ENCODE peak calls at places on chromosomes 4 and X, in nine cellular contexts. One of them, this sample, is unnamed.

GRCh38 chr4:184792950-184793555 is 32.7 kb downstream of the ACSL1 start:
- DNase-seq in activated CD4-positive, alpha-beta T cell treated with anti-CD3 and anti-CD28 coated beads, Interleukin-2, amount 10 ng/mL, durations not matched to agents 7 days and 5 days: no peak
- DNase-seq in cardiac muscle cell: peak; percentile 92
- DNase-seq in activated CD8-positive, alpha-beta memory T cell treated with anti-CD3 and anti-CD28 coated beads for 48 hours: no peak
- DNase-seq in SHP77: no peak
- DNase-seq in glutamatergic neuron: no peak
- DNase-seq in fibroblast of lung: peak; percentile 97
- DNase-seq in stimulated activated CD4-positive, alpha-beta T cell treated with anti-CD3 and anti-CD28 coated beads, Interleukin-1b, Interleukin-23, amount 100 ng/mL, for 24 hours: no peak
- DNase-seq in H4: peak; percentile 91
- DNase-seq in this sample: peak; percentile 97

GRCh38 chr4:94463771-94464170 is 12.0 kb downstream of the PDLIM5 start:
- DNase-seq in activated CD4-positive, alpha-beta T cell treated with anti-CD3 and anti-CD28 coated beads, Interleukin-2, amount 10 ng/mL, durations not matched to agents 7 days and 5 days: no peak
- DNase-seq in cardiac muscle cell: no peak
- DNase-seq in activated CD8-positive, alpha-beta memory T cell treated with anti-CD3 and anti-CD28 coated beads for 48 hours: no peak
- DNase-seq in SHP77: no peak
- DNase-seq in glutamatergic neuron: no peak
- DNase-seq in fibroblast of lung: peak; percentile 57
- DNase-seq in stimulated activated CD4-positive, alpha-beta T cell treated with anti-CD3 and anti-CD28 coated beads, Interleukin-1b, Interleukin-23, amount 100 ng/mL, for 24 hours: no peak
- DNase-seq in H4: no peak
- DNase-seq in this sample: no peak

GRCh38 chr4:26912069-26912468 is 51.4 kb downstream of the STIM2 start:
- DNase-seq in activated CD4-positive, alpha-beta T cell treated with anti-CD3 and anti-CD28 coated beads, Interleukin-2, amount 10 ng/mL, durations not matched to agents 7 days and 5 days: no peak
- DNase-seq in cardiac muscle cell: no peak
- DNase-seq in activated CD8-positive, alpha-beta memory T cell treated with anti-CD3 and anti-CD28 coated beads for 48 hours: no peak
- DNase-seq in SHP77: no peak
- DNase-seq in glutamatergic neuron: no peak
- DNase-seq in fibroblast of lung: no peak
- DNase-seq in stimulated activated CD4-positive, alpha-beta T cell treated with anti-CD3 and anti-CD28 coated beads, Interleukin-1b, Interleukin-23, amount 100 ng/mL, for 24 hours: no peak
- DNase-seq in H4: no peak
- DNase-seq in this sample: no peak

GRCh38 chr4:94412019-94413017 is 39.4 kb upstream of the PDLIM5 start:
- DNase-seq in activated CD4-positive, alpha-beta T cell treated with anti-CD3 and anti-CD28 coated beads, Interleukin-2, amount 10 ng/mL, durations not matched to agents 7 days and 5 days: no peak
- DNase-seq in cardiac muscle cell: peak; percentile 93
- DNase-seq in activated CD8-positive, alpha-beta memory T cell treated with anti-CD3 and anti-CD28 coated beads for 48 hours: no peak
- DNase-seq in SHP77: no peak
- DNase-seq in glutamatergic neuron: no peak
- DNase-seq in fibroblast of lung: peak; percentile 88
- DNase-seq in stimulated activated CD4-positive, alpha-beta T cell treated with anti-CD3 and anti-CD28 coated beads, Interleukin-1b, Interleukin-23, amount 100 ng/mL, for 24 hours: no peak
- DNase-seq in H4: peak; percentile 65
- DNase-seq in this sample: no peak

GRCh38 chrX:105645667-105646354 is 176.5 kb upstream of the NRK start:
- DNase-seq in activated CD4-positive, alpha-beta T cell treated with anti-CD3 and anti-CD28 coated beads, Interleukin-2, amount 10 ng/mL, durations not matched to agents 7 days and 5 days: no peak
- DNase-seq in cardiac muscle cell: peak; percentile 21
- DNase-seq in activated CD8-positive, alpha-beta memory T cell treated with anti-CD3 and anti-CD28 coated beads for 48 hours: no peak
- DNase-seq in SHP77: no peak
- DNase-seq in glutamatergic neuron: no peak
- DNase-seq in fibroblast of lung: peak; percentile 13
- DNase-seq in stimulated activated CD4-positive, alpha-beta T cell treated with anti-CD3 and anti-CD28 coated beads, Interleukin-1b, Interleukin-23, amount 100 ng/mL, for 24 hours: no peak
- DNase-seq in H4: no peak
- DNase-seq in this sample: no peak

GRCh38 chr4:107050525-107051135 is 14.5 kb upstream of the DKK2 start:
- DNase-seq in activated CD4-positive, alpha-beta T cell treated with anti-CD3 and anti-CD28 coated beads, Interleukin-2, amount 10 ng/mL, durations not matched to agents 7 days and 5 days: no peak
- DNase-seq in cardiac muscle cell: no peak
- DNase-seq in activated CD8-positive, alpha-beta memory T cell treated with anti-CD3 and anti-CD28 coated beads for 48 hours: no peak
- DNase-seq in SHP77: no peak
- DNase-seq in glutamatergic neuron: no peak
- DNase-seq in fibroblast of lung: no peak
- DNase-seq in stimulated activated CD4-positive, alpha-beta T cell treated with anti-CD3 and anti-CD28 coated beads, Interleukin-1b, Interleukin-23, amount 100 ng/mL, for 24 hours: no peak
- DNase-seq in H4: peak; percentile 26
- DNase-seq in this sample: no peak

GRCh38 chr4:156336516-156336915 is 382.9 kb upstream of the CTSO start:
- DNase-seq in activated CD4-positive, alpha-beta T cell treated with anti-CD3 and anti-CD28 coated beads, Interleukin-2, amount 10 ng/mL, durations not matched to agents 7 days and 5 days: no peak
- DNase-seq in cardiac muscle cell: no peak
- DNase-seq in activated CD8-positive, alpha-beta memory T cell treated with anti-CD3 and anti-CD28 coated beads for 48 hours: no peak
- DNase-seq in SHP77: no peak
- DNase-seq in glutamatergic neuron: no peak
- DNase-seq in fibroblast of lung: peak; percentile 69
- DNase-seq in stimulated activated CD4-positive, alpha-beta T cell treated with anti-CD3 and anti-CD28 coated beads, Interleukin-1b, Interleukin-23, amount 100 ng/mL, for 24 hours: no peak
- DNase-seq in H4: no peak
- DNase-seq in this sample: no peak

GRCh38 chrX:24262309-24262708 is 51.6 kb downstream of the SUPT20HL2 start:
- DNase-seq in activated CD4-positive, alpha-beta T cell treated with anti-CD3 and anti-CD28 coated beads, Interleukin-2, amount 10 ng/mL, durations not matched to agents 7 days and 5 days: no peak
- DNase-seq in cardiac muscle cell: no peak
- DNase-seq in activated CD8-positive, alpha-beta memory T cell treated with anti-CD3 and anti-CD28 coated beads for 48 hours: no peak
- DNase-seq in SHP77: no peak
- DNase-seq in glutamatergic neuron: no peak
- DNase-seq in fibroblast of lung: no peak
- DNase-seq in stimulated activated CD4-positive, alpha-beta T cell treated with anti-CD3 and anti-CD28 coated beads, Interleukin-1b, Interleukin-23, amount 100 ng/mL, for 24 hours: no peak
- DNase-seq in H4: no peak
- DNase-seq in this sample: no peak

GRCh38 chr4:152063301-152064235 is 302.8 kb upstream of the GATB start:
- DNase-seq in activated CD4-positive, alpha-beta T cell treated with anti-CD3 and anti-CD28 coated beads, Interleukin-2, amount 10 ng/mL, durations not matched to agents 7 days and 5 days: peak; percentile 61
- DNase-seq in cardiac muscle cell: no peak
- DNase-seq in activated CD8-positive, alpha-beta memory T cell treated with anti-CD3 and anti-CD28 coated beads for 48 hours: no peak
- DNase-seq in SHP77: peak; percentile 37
- DNase-seq in glutamatergic neuron: peak; percentile 33
- DNase-seq in fibroblast of lung: peak; percentile 18
- DNase-seq in stimulated activated CD4-positive, alpha-beta T cell treated with anti-CD3 and anti-CD28 coated beads, Interleukin-1b, Interleukin-23, amount 100 ng/mL, for 24 hours: no peak
- DNase-seq in H4: no peak
- DNase-seq in this sample: no peak

GRCh38 chr4:71713611-71714203 is 70.2 kb downstream of the GC start:
- DNase-seq in activated CD4-positive, alpha-beta T cell treated with anti-CD3 and anti-CD28 coated beads, Interleukin-2, amount 10 ng/mL, durations not matched to agents 7 days and 5 days: no peak
- DNase-seq in cardiac muscle cell: peak; percentile 83
- DNase-seq in activated CD8-positive, alpha-beta memory T cell treated with anti-CD3 and anti-CD28 coated beads for 48 hours: no peak
- DNase-seq in SHP77: peak; percentile 8
- DNase-seq in glutamatergic neuron: no peak
- DNase-seq in fibroblast of lung: peak; percentile 52
- DNase-seq in stimulated activated CD4-positive, alpha-beta T cell treated with anti-CD3 and anti-CD28 coated beads, Interleukin-1b, Interleukin-23, amount 100 ng/mL, for 24 hours: no peak
- DNase-seq in H4: peak; percentile 38
- DNase-seq in this sample: peak; percentile 12

GRCh38 chr4:180106122-180106521 is 2137.1 kb upstream of the TENM3 start:
- DNase-seq in activated CD4-positive, alpha-beta T cell treated with anti-CD3 and anti-CD28 coated beads, Interleukin-2, amount 10 ng/mL, durations not matched to agents 7 days and 5 days: no peak
- DNase-seq in cardiac muscle cell: no peak
- DNase-seq in activated CD8-positive, alpha-beta memory T cell treated with anti-CD3 and anti-CD28 coated beads for 48 hours: no peak
- DNase-seq in SHP77: no peak
- DNase-seq in glutamatergic neuron: no peak
- DNase-seq in fibroblast of lung: peak; percentile 51
- DNase-seq in stimulated activated CD4-positive, alpha-beta T cell treated with anti-CD3 and anti-CD28 coated beads, Interleukin-1b, Interleukin-23, amount 100 ng/mL, for 24 hours: no peak
- DNase-seq in H4: no peak
- DNase-seq in this sample: no peak

GRCh38 chr4:52945499-52945898 is 83.4 kb downstream of the RASL11B start:
- DNase-seq in activated CD4-positive, alpha-beta T cell treated with anti-CD3 and anti-CD28 coated beads, Interleukin-2, amount 10 ng/mL, durations not matched to agents 7 days and 5 days: no peak
- DNase-seq in cardiac muscle cell: no peak
- DNase-seq in activated CD8-positive, alpha-beta memory T cell treated with anti-CD3 and anti-CD28 coated beads for 48 hours: no peak
- DNase-seq in SHP77: no peak
- DNase-seq in glutamatergic neuron: no peak
- DNase-seq in fibroblast of lung: no peak
- DNase-seq in stimulated activated CD4-positive, alpha-beta T cell treated with anti-CD3 and anti-CD28 coated beads, Interleukin-1b, Interleukin-23, amount 100 ng/mL, for 24 hours: no peak
- DNase-seq in H4: no peak
- DNase-seq in this sample: no peak

This sample was measured in MV-4-11.